ENCODE peak calls at places on chromosomes 3 and 15, in five cellular contexts. One of them, this sample, is unnamed.

GRCh38 chr3:107458871-107459270 is 63.9 kb upstream of the BBX start:
- DNase-seq in H1: no peak
- DNase-seq in HepG2: no peak
- DNase-seq in GM12878: no peak
- DNase-seq in HCT116: no peak
- DNase-seq in this sample: no peak

GRCh38 chr3:125693887-125694286 is 98.6 kb upstream of the OSBPL11 start:
- DNase-seq in H1: no peak
- DNase-seq in HepG2: no peak
- DNase-seq in GM12878: no peak
- DNase-seq in HCT116: no peak
- DNase-seq in this sample: no peak

GRCh38 chr3:138879541-138880380 is 45.0 kb upstream of the PIK3CB start:
- DNase-seq in H1: no peak
- DNase-seq in HepG2: no peak
- DNase-seq in GM12878: no peak
- DNase-seq in HCT116: no peak
- DNase-seq in this sample: no peak

GRCh38 chr3:139222100-139222657 is 121.6 kb upstream of the MRPS22 start:
- DNase-seq in H1: peak
- DNase-seq in HepG2: no peak
- DNase-seq in GM12878: no peak
- DNase-seq in HCT116: no peak
- DNase-seq in this sample: peak

GRCh38 chr15:40929730-40930429 is 740 bp downstream of the DLL4 start:
- DNase-seq in H1: peak
- DNase-seq in HepG2: no peak
- DNase-seq in GM12878: no peak
- DNase-seq in HCT116: no peak
- DNase-seq in this sample: peak

GRCh38 chr15:92811514-92811913 is 88.6 kb upstream of the CHD2 start:
- DNase-seq in H1: no peak
- DNase-seq in HepG2: peak
- DNase-seq in GM12878: no peak
- DNase-seq in HCT116: no peak
- DNase-seq in this sample: no peak

GRCh38 chr3:19711160-19711782 is 222.7 kb downstream of the EFHB start:
- DNase-seq in H1: no peak
- DNase-seq in HepG2: no peak
- DNase-seq in GM12878: no peak
- DNase-seq in HCT116: no peak
- DNase-seq in this sample: no peak

GRCh38 chr3:86996261-86996955 is 5.5 kb upstream of the VGLL3 start:
- DNase-seq in H1: no peak
- DNase-seq in HepG2: no peak
- DNase-seq in GM12878: no peak
- DNase-seq in HCT116: no peak
- DNase-seq in this sample: no peak

GRCh38 chr3:10609134-10609533 is 103.7 kb upstream of the ATP2B2 start:
- DNase-seq in H1: no peak
- DNase-seq in HepG2: no peak
- DNase-seq in GM12878: no peak
- DNase-seq in HCT116: no peak
- DNase-seq in this sample: no peak

GRCh38 chr3:109903100-109903499 is 565.8 kb upstream of the DPPA4 start:
- DNase-seq in H1: no peak
- DNase-seq in HepG2: no peak
- DNase-seq in GM12878: no peak
- DNase-seq in HCT116: no peak
- DNase-seq in this sample: no peak

GRCh38 chr3:13544293-13544831 is 4.6 kb upstream of the FBLN2 start:
- DNase-seq in H1: no peak
- DNase-seq in HepG2: no peak
- DNase-seq in GM12878: no peak
- DNase-seq in HCT116: no peak
- DNase-seq in this sample: no peak

GRCh38 chr15:20340331-20340811 is 201.2 kb downstream of the GOLGA6L6 start:
- DNase-seq in H1: no peak
- DNase-seq in HepG2: no peak
- DNase-seq in GM12878: no peak
- DNase-seq in HCT116: no peak
- DNase-seq in this sample: peak

GRCh38 chr15:95457520-95457919 is 873.0 kb upstream of the NR2F2 start:
- DNase-seq in H1: no peak
- DNase-seq in HepG2: no peak
- DNase-seq in GM12878: no peak
- DNase-seq in HCT116: no peak
- DNase-seq in this sample: no peak

DNA sequence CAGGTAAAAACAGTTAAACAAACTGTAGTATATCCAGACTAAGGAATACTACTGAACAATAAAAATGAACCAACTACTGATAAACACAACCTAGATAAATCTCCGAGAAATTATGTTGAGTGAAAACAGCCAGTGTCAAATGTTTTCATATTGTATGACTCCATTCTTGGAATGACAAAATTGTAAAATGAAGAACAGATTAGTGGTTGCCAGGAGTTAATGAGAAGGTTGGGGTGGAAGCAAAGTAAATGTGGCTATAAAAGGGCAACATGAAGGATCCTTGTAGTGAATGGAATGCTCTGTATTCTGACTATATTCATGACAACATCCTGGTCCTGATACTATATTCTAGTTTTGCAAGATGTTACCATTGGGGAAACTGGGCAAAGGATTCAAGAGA is 27.5 kb upstream of the ACKR4 start:
- DNase-seq in H1: no peak
- DNase-seq in HepG2: no peak
- DNase-seq in GM12878: no peak
- DNase-seq in HCT116: no peak
- DNase-seq in this sample: no peak
- TF ChIP-seq SRF in H1: no peak
- TF ChIP-seq SRF in HepG2: no peak
- TF ChIP-seq SRF in GM12878: no peak
- TF ChIP-seq SRF in HCT116: no peak
- TF ChIP-seq SRF in this sample: no peak

DNA sequence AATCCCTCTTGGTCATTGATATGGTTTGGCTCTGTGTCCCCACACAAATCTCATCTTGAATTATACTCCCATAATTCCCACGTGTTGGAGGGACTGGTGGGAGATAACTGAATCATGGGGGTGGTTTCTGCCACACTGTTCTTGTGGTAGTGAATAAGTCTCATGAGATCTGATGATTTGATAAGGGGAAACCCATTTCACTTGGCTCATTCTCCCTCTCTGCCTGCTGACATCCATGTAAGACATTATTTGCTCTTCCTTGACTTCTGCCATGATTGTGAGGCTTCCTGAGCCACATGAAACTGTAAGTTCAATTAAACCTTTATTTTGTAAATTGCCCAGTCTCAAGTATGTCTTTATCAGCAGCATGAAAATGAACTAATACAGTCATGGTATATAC is 106.9 kb upstream of the UBP1 start:
- DNase-seq in H1: no peak
- DNase-seq in HepG2: no peak
- DNase-seq in GM12878: no peak
- DNase-seq in HCT116: no peak
- DNase-seq in this sample: no peak
- TF ChIP-seq SRF in H1: no peak
- TF ChIP-seq SRF in HepG2: no peak
- TF ChIP-seq SRF in GM12878: no peak
- TF ChIP-seq SRF in HCT116: no peak
- TF ChIP-seq SRF in this sample: no peak

GRCh38 chr3:32310336-32310735 is 71.9 kb downstream of the CMTM8 start:
- DNase-seq in H1: no peak
- DNase-seq in HepG2: no peak
- DNase-seq in GM12878: no peak
- DNase-seq in HCT116: no peak
- DNase-seq in this sample: no peak
- TF ChIP-seq SRF in H1: no peak
- TF ChIP-seq SRF in HepG2: no peak
- TF ChIP-seq SRF in GM12878: no peak
- TF ChIP-seq SRF in HCT116: no peak
- TF ChIP-seq SRF in this sample: no peak

GRCh38 chr15:48637639-48638038 is 7.9 kb downstream of the FBN1 start:
- DNase-seq in H1: no peak
- DNase-seq in HepG2: no peak
- DNase-seq in GM12878: no peak
- DNase-seq in HCT116: no peak
- DNase-seq in this sample: no peak

GRCh38 chr15:48641416-48641815 is 4.1 kb downstream of the FBN1 start:
- DNase-seq in H1: no peak
- DNase-seq in HepG2: no peak
- DNase-seq in GM12878: peak
- DNase-seq in HCT116: no peak
- DNase-seq in this sample: peak

GRCh38 chr15:48636511-48636910 is 9.0 kb downstream of the FBN1 start:
- DNase-seq in H1: no peak
- DNase-seq in HepG2: no peak
- DNase-seq in GM12878: no peak
- DNase-seq in HCT116: no peak
- DNase-seq in this sample: no peak

GRCh38 chr15:48642795-48643194 is 2.7 kb downstream of the FBN1 start:
- DNase-seq in H1: no peak
- DNase-seq in HepG2: no peak
- DNase-seq in GM12878: no peak
- DNase-seq in HCT116: no peak
- DNase-seq in this sample: no peak

GRCh38 chr15:48638966-48639365 is 6.5 kb downstream of the FBN1 start:
- DNase-seq in H1: no peak
- DNase-seq in HepG2: no peak
- DNase-seq in GM12878: no peak
- DNase-seq in HCT116: no peak
- DNase-seq in this sample: no peak
- TF ChIP-seq SRF in H1: no peak
- TF ChIP-seq SRF in HepG2: no peak
- TF ChIP-seq SRF in GM12878: no peak
- TF ChIP-seq SRF in HCT116: no peak
- TF ChIP-seq SRF in this sample: no peak

GRCh38 chr3:175312766-175313165 is 453.6 kb downstream of the NAALADL2 start:
- DNase-seq in H1: no peak
- DNase-seq in HepG2: no peak
- DNase-seq in GM12878: no peak
- DNase-seq in HCT116: no peak
- DNase-seq in this sample: no peak
- TF ChIP-seq SRF in H1: no peak
- TF ChIP-seq SRF in HepG2: no peak
- TF ChIP-seq SRF in GM12878: no peak
- TF ChIP-seq SRF in HCT116: no peak
- TF ChIP-seq SRF in this sample: no peak

DNA sequence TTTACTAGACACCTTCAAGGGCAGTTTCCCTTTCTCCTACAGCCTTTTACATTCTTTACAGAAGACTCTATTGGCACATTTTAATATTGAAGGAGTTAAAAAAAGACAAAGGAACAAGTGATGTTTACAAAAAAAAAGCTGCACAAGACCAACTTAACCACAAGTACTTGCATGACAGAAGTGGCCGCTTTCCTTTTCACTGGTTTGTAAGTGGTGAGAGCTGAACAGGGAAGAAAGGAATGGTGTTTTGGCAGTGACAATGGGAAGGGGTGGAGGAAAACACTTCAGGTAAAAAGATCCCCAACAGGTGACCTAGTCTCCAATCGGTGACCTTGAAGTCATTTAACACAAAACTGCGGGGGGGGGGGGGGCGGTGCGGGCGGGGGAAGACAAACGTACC is 1.1 kb downstream of the WDR72 start:
- DNase-seq in H1: no peak
- DNase-seq in HepG2: no peak
- DNase-seq in GM12878: no peak
- DNase-seq in HCT116: no peak
- DNase-seq in this sample: no peak
- TF ChIP-seq SRF in H1: no peak
- TF ChIP-seq SRF in HepG2: no peak
- TF ChIP-seq SRF in GM12878: no peak
- TF ChIP-seq SRF in HCT116: no peak
- TF ChIP-seq SRF in this sample: no peak

GRCh38 chr15:65887565-65887964 is 18.3 kb downstream of the RAB11A start:
- DNase-seq in H1: no peak
- DNase-seq in HepG2: no peak
- DNase-seq in GM12878: no peak
- DNase-seq in HCT116: no peak
- DNase-seq in this sample: no peak
- TF ChIP-seq SRF in H1: no peak
- TF ChIP-seq SRF in HepG2: no peak
- TF ChIP-seq SRF in GM12878: no peak
- TF ChIP-seq SRF in HCT116: no peak
- TF ChIP-seq SRF in this sample: no peak